ENCODE peak calls at places on chromosomes 13 and 19, in six cellular contexts. One of them, this sample, is unnamed.

GRCh38 chr13:51305558-51305957 is 33.9 kb upstream of the SERPINE3 start:
- DNase-seq in body of pancreas: no peak
- DNase-seq in left ventricle myocardium inferior: no peak
- DNase-seq in tibial nerve: no peak
- DNase-seq in activated B cell treated with CpG ODN at 0.5 μM for 24 hours: no peak
- DNase-seq in mammary epithelial cell: no peak
- DNase-seq in this sample: no peak

GRCh38 chr19:42109896-42110295 is 22.4 kb downstream of the POU2F2 start:
- DNase-seq in body of pancreas: no peak
- DNase-seq in left ventricle myocardium inferior: no peak
- DNase-seq in tibial nerve: no peak
- DNase-seq in activated B cell treated with CpG ODN at 0.5 μM for 24 hours: no peak
- DNase-seq in mammary epithelial cell: no peak
- DNase-seq in this sample: no peak

GRCh38 chr19:2391118-2391725 is 31.2 kb downstream of the TMPRSS9 start:
- DNase-seq in body of pancreas: peak
- DNase-seq in left ventricle myocardium inferior: no peak
- DNase-seq in tibial nerve: peak
- DNase-seq in activated B cell treated with CpG ODN at 0.5 μM for 24 hours: no peak
- DNase-seq in mammary epithelial cell: peak
- DNase-seq in this sample: peak

GRCh38 chr19:55606471-55606787 is 982 bp downstream of the ZNF865 start:
- DNase-seq in body of pancreas: no peak
- DNase-seq in left ventricle myocardium inferior: no peak
- DNase-seq in tibial nerve: no peak
- DNase-seq in activated B cell treated with CpG ODN at 0.5 μM for 24 hours: no peak
- DNase-seq in mammary epithelial cell: no peak
- DNase-seq in this sample: no peak

GRCh38 chr19:14674764-14675163 is at the start of gene ADGRE3:
- DNase-seq in body of pancreas: no peak
- DNase-seq in left ventricle myocardium inferior: no peak
- DNase-seq in tibial nerve: no peak
- DNase-seq in activated B cell treated with CpG ODN at 0.5 μM for 24 hours: no peak
- DNase-seq in mammary epithelial cell: no peak
- DNase-seq in this sample: no peak

GRCh38 chr19:51600940-51601575 is 29.1 kb downstream of the SIGLEC5 start:
- DNase-seq in body of pancreas: no peak
- DNase-seq in left ventricle myocardium inferior: no peak
- DNase-seq in tibial nerve: no peak
- DNase-seq in activated B cell treated with CpG ODN at 0.5 μM for 24 hours: peak
- DNase-seq in mammary epithelial cell: no peak
- DNase-seq in this sample: no peak

GRCh38 chr13:105184221-105184620 is 1351.2 kb downstream of the EFNB2 start:
- DNase-seq in body of pancreas: no peak
- DNase-seq in left ventricle myocardium inferior: no peak
- DNase-seq in tibial nerve: no peak
- DNase-seq in activated B cell treated with CpG ODN at 0.5 μM for 24 hours: no peak
- DNase-seq in mammary epithelial cell: no peak
- DNase-seq in this sample: no peak

GRCh38 chr13:45518525-45519235 is 53.9 kb downstream of the COG3 start:
- DNase-seq in body of pancreas: no peak
- DNase-seq in left ventricle myocardium inferior: no peak
- DNase-seq in tibial nerve: no peak
- DNase-seq in activated B cell treated with CpG ODN at 0.5 μM for 24 hours: no peak
- DNase-seq in mammary epithelial cell: peak
- DNase-seq in this sample: no peak

GRCh38 chr19:8585894-8586750 is 8.9 kb upstream of the MYO1F start:
- DNase-seq in body of pancreas: peak
- DNase-seq in left ventricle myocardium inferior: peak
- DNase-seq in tibial nerve: no peak
- DNase-seq in activated B cell treated with CpG ODN at 0.5 μM for 24 hours: no peak
- DNase-seq in mammary epithelial cell: no peak
- DNase-seq in this sample: peak

GRCh38 chr13:26377038-26377437 is 123.1 kb downstream of the CDK8 start:
- DNase-seq in body of pancreas: no peak
- DNase-seq in left ventricle myocardium inferior: no peak
- DNase-seq in tibial nerve: no peak
- DNase-seq in activated B cell treated with CpG ODN at 0.5 μM for 24 hours: no peak
- DNase-seq in mammary epithelial cell: peak
- DNase-seq in this sample: no peak

GRCh38 chr13:58949646-58950045 is 1214.1 kb downstream of the DIAPH3 start:
- DNase-seq in body of pancreas: no peak
- DNase-seq in left ventricle myocardium inferior: no peak
- DNase-seq in tibial nerve: no peak
- DNase-seq in activated B cell treated with CpG ODN at 0.5 μM for 24 hours: no peak
- DNase-seq in mammary epithelial cell: no peak
- DNase-seq in this sample: no peak

GRCh38 chr19:1098177-1099051 is 3.2 kb upstream of the POLR2E start:
- DNase-seq in body of pancreas: no peak
- DNase-seq in left ventricle myocardium inferior: no peak
- DNase-seq in tibial nerve: no peak
- DNase-seq in activated B cell treated with CpG ODN at 0.5 μM for 24 hours: no peak
- DNase-seq in mammary epithelial cell: no peak
- DNase-seq in this sample: no peak

GRCh38 chr13:39900106-39900750 is 244.8 kb downstream of the COG6 start:
- DNase-seq in body of pancreas: no peak
- DNase-seq in left ventricle myocardium inferior: no peak
- DNase-seq in tibial nerve: no peak
- DNase-seq in activated B cell treated with CpG ODN at 0.5 μM for 24 hours: no peak
- DNase-seq in mammary epithelial cell: no peak
- DNase-seq in this sample: peak

GRCh38 chr13:36431204-36432105 is 840 bp upstream of the CCNA1 start:
- DNase-seq in body of pancreas: no peak
- DNase-seq in left ventricle myocardium inferior: no peak
- DNase-seq in tibial nerve: no peak
- DNase-seq in activated B cell treated with CpG ODN at 0.5 μM for 24 hours: peak
- DNase-seq in mammary epithelial cell: peak
- DNase-seq in this sample: no peak

GRCh38 chr13:39616087-39616694 is 13.2 kb upstream of the LHFPL6 start:
- DNase-seq in body of pancreas: peak
- DNase-seq in left ventricle myocardium inferior: no peak
- DNase-seq in tibial nerve: peak
- DNase-seq in activated B cell treated with CpG ODN at 0.5 μM for 24 hours: no peak
- DNase-seq in mammary epithelial cell: peak
- DNase-seq in this sample: peak

GRCh38 chr13:35817642-35818576 is 313.3 kb downstream of the DCLK1 start:
- DNase-seq in body of pancreas: no peak
- DNase-seq in left ventricle myocardium inferior: no peak
- DNase-seq in tibial nerve: no peak
- DNase-seq in activated B cell treated with CpG ODN at 0.5 μM for 24 hours: no peak
- DNase-seq in mammary epithelial cell: no peak
- DNase-seq in this sample: no peak

DNA sequence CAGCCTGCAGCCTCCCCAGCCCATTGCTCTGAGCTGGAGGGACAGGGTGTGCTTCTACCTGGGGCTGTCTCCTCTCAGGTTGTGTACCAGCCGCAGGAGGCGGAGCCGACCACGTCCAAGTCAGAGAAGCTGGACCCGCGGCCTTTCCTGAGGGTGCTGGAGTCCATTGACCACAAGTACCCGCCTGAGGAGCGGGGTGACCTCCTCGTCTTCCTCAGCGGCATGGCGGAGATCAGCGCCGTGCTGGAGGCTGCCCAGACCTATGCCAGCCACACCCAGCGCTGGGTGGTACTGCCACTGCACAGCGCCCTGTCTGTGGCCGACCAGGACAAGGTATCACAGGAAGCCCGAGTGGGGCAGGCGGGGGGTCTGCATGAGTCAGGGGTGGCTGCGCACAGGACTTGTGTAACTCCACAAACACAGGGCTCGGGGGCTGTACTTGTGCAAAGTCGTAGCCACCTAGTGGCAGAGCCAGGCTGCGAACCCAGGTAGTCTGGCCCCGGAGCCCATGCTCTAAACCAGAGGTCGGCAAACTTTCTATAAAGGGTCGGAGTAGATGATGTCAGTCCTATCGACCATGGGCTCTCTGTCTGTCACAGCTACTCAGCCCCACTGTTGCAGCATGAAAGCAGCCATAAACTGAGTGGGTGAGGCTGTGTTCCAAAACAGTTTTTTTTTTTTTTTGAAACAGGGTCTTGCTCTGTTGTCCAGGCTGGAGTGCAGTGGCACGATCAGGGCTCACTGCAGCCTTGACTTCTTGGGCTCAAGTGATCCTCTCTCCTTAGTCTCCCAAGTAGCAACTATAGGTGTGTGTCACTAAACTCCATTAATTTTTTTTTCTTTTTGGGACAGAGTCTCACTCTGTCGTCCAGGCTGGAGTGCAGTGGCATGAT is 8.9 kb downstream of the DHX34 start:
- DNase-seq in body of pancreas: no peak
- DNase-seq in left ventricle myocardium inferior: no peak
- DNase-seq in tibial nerve: no peak
- DNase-seq in activated B cell treated with CpG ODN at 0.5 μM for 24 hours: no peak
- DNase-seq in mammary epithelial cell: no peak
- DNase-seq in this sample: no peak
- TF ChIP-seq CTCF in body of pancreas: no peak
- TF ChIP-seq CTCF in left ventricle myocardium inferior: no peak
- TF ChIP-seq CTCF in tibial nerve: no peak
- TF ChIP-seq CTCF in activated B cell treated with CpG ODN at 0.5 μM for 24 hours: no peak
- TF ChIP-seq CTCF in mammary epithelial cell: peak
- TF ChIP-seq CTCF in this sample: no peak

DNA sequence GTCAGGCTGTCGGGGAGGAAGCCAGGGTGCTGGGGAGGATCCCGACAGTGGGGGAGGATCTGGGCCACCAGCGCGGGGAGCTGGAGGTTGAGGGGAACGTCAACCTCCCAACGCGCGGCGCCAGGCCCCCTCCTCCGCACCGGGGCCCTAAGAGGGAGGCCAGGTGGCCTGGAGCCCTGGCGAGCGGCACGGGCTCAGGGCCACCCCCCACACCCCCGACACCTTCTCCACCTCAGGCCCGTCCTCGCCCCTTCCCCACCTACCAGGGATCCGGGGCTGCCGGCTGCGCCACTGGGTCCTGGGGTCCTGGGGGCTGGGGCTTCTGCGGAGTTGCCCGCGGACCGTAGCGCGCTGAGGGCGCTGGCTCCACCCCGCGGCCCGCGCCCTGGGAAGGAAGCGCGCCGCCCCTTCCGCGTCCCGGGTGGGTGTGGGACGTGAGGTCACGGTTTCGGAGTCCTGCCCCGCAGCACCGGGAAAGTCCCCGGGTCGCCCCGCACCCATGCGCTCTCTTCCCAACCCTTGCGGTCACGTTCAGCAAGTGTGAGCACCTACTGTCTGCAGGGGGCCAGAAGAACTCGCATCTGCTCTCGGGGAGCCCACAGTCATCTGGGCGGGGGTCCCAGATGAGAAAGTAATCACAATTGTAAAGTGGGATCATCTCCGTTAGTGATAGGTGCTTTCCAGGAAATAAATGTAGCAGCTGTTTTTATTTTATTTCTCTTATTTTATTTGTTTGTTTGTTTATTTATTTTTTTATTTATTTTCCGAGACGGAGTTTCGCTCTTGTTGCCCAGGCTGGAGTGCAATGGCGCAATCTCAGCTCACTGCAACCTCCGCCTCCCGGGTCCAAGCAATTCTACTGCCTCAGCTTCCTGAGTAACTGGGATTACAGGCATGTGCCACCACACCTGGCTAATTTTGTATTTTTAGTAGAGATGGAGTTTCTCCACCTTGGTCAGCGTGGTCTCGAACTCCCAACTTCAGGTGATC is at the start of gene TICAM1:
- DNase-seq in body of pancreas: peak
- DNase-seq in left ventricle myocardium inferior: peak
- DNase-seq in tibial nerve: peak
- DNase-seq in activated B cell treated with CpG ODN at 0.5 μM for 24 hours: peak
- DNase-seq in mammary epithelial cell: peak
- DNase-seq in this sample: peak
- TF ChIP-seq CTCF in body of pancreas: peak
- TF ChIP-seq CTCF in left ventricle myocardium inferior: peak
- TF ChIP-seq CTCF in tibial nerve: no peak
- TF ChIP-seq CTCF in activated B cell treated with CpG ODN at 0.5 μM for 24 hours: no peak
- TF ChIP-seq CTCF in mammary epithelial cell: peak
- TF ChIP-seq CTCF in this sample: no peak

DNA sequence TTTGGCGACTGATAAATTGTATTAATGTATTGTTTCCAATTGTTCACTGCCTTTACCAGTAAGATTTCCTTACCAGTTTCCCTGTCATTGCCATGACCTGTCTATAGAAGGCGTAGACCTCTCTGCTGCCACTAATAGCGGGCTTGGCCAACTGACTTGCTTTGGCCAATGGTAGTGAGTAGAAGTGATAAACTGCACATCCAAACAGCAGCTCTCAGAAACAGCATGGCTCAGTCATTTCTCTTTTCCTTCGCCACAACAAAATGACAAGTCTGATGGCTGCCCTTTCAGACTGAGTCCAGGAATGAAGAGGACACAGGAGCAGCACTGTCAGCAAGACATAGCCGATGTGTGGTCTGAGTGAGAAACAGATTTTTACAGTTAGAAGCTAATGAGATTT is 42.2 kb upstream of the TM9SF2 start:
- DNase-seq in body of pancreas: no peak
- DNase-seq in left ventricle myocardium inferior: no peak
- DNase-seq in tibial nerve: no peak
- DNase-seq in activated B cell treated with CpG ODN at 0.5 μM for 24 hours: no peak
- DNase-seq in mammary epithelial cell: no peak
- DNase-seq in this sample: no peak
- TF ChIP-seq CTCF in body of pancreas: no peak
- TF ChIP-seq CTCF in left ventricle myocardium inferior: no peak
- TF ChIP-seq CTCF in tibial nerve: no peak
- TF ChIP-seq CTCF in activated B cell treated with CpG ODN at 0.5 μM for 24 hours: no peak
- TF ChIP-seq CTCF in mammary epithelial cell: no peak
- TF ChIP-seq CTCF in this sample: no peak

GRCh38 chr13:30091691-30092090 is 215.7 kb downstream of the KATNAL1 start:
- DNase-seq in body of pancreas: no peak
- DNase-seq in left ventricle myocardium inferior: no peak
- DNase-seq in tibial nerve: no peak
- DNase-seq in activated B cell treated with CpG ODN at 0.5 μM for 24 hours: no peak
- DNase-seq in mammary epithelial cell: no peak
- DNase-seq in this sample: no peak

GRCh38 chr13:30082391-30082790 is 225.0 kb downstream of the KATNAL1 start:
- DNase-seq in body of pancreas: no peak
- DNase-seq in left ventricle myocardium inferior: no peak
- DNase-seq in tibial nerve: no peak
- DNase-seq in activated B cell treated with CpG ODN at 0.5 μM for 24 hours: no peak
- DNase-seq in mammary epithelial cell: no peak
- DNase-seq in this sample: no peak

GRCh38 chr13:30091035-30091434 is 216.3 kb downstream of the KATNAL1 start:
- DNase-seq in body of pancreas: no peak
- DNase-seq in left ventricle myocardium inferior: no peak
- DNase-seq in tibial nerve: no peak
- DNase-seq in activated B cell treated with CpG ODN at 0.5 μM for 24 hours: no peak
- DNase-seq in mammary epithelial cell: no peak
- DNase-seq in this sample: no peak

GRCh38 chr13:30094015-30094533 is 213.3 kb downstream of the KATNAL1 start:
- DNase-seq in body of pancreas: no peak
- DNase-seq in left ventricle myocardium inferior: no peak
- DNase-seq in tibial nerve: no peak
- DNase-seq in activated B cell treated with CpG ODN at 0.5 μM for 24 hours: no peak
- DNase-seq in mammary epithelial cell: no peak
- DNase-seq in this sample: no peak

DNA sequence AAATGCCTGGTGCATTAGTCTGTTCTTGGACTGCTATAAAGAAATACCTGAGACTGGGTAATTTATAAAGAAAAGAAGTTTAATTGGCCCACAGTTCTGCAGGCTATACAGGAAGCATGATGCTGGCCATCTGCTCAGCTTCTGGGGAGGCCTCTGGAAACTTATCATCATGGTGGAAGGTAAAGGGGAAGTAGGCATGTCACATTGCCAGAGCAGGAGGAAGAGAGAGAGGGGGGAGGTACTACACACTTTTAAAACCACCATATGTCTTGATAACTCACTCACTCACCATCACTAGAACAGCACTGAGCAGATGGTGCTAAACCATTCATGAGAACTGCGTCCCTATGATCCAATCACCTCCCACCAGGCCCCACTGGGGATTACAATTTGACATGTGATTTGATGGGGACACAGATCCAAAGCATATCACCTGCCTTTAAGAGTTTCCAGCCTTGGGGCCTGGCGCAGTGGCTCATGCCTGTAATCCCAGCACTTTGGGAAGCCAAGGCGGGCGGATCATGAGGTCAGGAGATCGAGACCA is 219.0 kb downstream of the KATNAL1 start:
- DNase-seq in body of pancreas: no peak
- DNase-seq in left ventricle myocardium inferior: no peak
- DNase-seq in tibial nerve: no peak
- DNase-seq in activated B cell treated with CpG ODN at 0.5 μM for 24 hours: no peak
- DNase-seq in mammary epithelial cell: no peak
- DNase-seq in this sample: no peak
- TF ChIP-seq CTCF in body of pancreas: no peak
- TF ChIP-seq CTCF in left ventricle myocardium inferior: no peak
- TF ChIP-seq CTCF in tibial nerve: no peak
- TF ChIP-seq CTCF in activated B cell treated with CpG ODN at 0.5 μM for 24 hours: no peak
- TF ChIP-seq CTCF in mammary epithelial cell: no peak
- TF ChIP-seq CTCF in this sample: no peak

This sample was measured in testis.